ENCODE peak calls at places on chromosomes 3 and 15, in five cellular contexts. G, C, P, B and W are unnamed samples.

GRCh38 chr3:105538483-105538882 is 171.8 kb downstream of the ALCAM start:
- DNase-seq in P (no peak), G (no peak), B (no peak), C (no peak), W (no peak)

GRCh38 chr3:128127236-128127635 is 3.6 kb upstream of the RUVBL1 start:
- DNase-seq in P (no peak), B (no peak), G (no peak), C (no peak), W (no peak)

GRCh38 chr3:73192036-73192738 is 130.7 kb downstream of the EBLN2 start:
- DNase-seq in B (no peak), G (no peak), C (no peak), P (no peak), W (no peak)

GRCh38 chr3:32781211-32781968 is 36.4 kb upstream of the TRIM71 start:
- DNase-seq in B (peak; percentile 78), C (peak; percentile 77), P (peak; percentile 73), G (peak; percentile 85), W (peak; percentile 91)

GRCh38 chr15:68797589-68798377 is 22.9 kb downstream of the ANP32A start:
- DNase-seq in G (no peak), B (peak; percentile 55), P (peak; percentile 50), C (no peak), W (no peak)

GRCh38 chr3:55486857-55487375 is at the start of gene WNT5A:
- DNase-seq in C (peak; percentile 64), P (peak; percentile 67), G (peak; percentile 57), B (peak; percentile 53), W (no peak)

GRCh38 chr3:170355738-170356595 is 1.5 kb upstream of the SKIL start:
- DNase-seq in C (peak; percentile 69), B (peak; percentile 54), G (peak; percentile 66), P (peak; percentile 71), W (no peak)

GRCh38 chr15:43511012-43511885 is 6.2 kb upstream of the MAP1A start:
- DNase-seq in C (no peak), P (no peak), B (no peak), G (no peak), W (no peak)

GRCh38 chr3:7249493-7250076 is 388.7 kb downstream of the GRM7 start:
- DNase-seq in G (peak; percentile 1), P (no peak), C (peak; percentile 55), B (no peak), W (no peak)

GRCh38 chr3:34174740-34175139 is 376.3 kb downstream of the PDCD6IP start:
- DNase-seq in G (no peak), P (no peak), C (no peak), B (no peak), W (no peak)

GRCh38 chr3:54600441-54601204 is 327.2 kb downstream of the LRTM1 start:
- DNase-seq in P (no peak), C (no peak), G (no peak), B (no peak), W (no peak)

GRCh38 chr3:127744875-127745274 is 72.1 kb downstream of the ABTB1 start:
- DNase-seq in P (no peak), G (no peak), B (no peak), C (no peak), W (no peak)

GRCh38 chr15:22955544-22956085 is 24.6 kb downstream of the CYFIP1 start:
- DNase-seq in P (peak; percentile 60), G (no peak), C (no peak), B (no peak), W (no peak)

GRCh38 chr3:81740731-81741130 is 20.7 kb downstream of the GBE1 start:
- DNase-seq in P (no peak), G (no peak), B (no peak), C (no peak), W (no peak)

GRCh38 chr3:143436231-143436930 is 316.8 kb downstream of the CHST2 start:
- DNase-seq in P (no peak), G (peak; percentile 75), B (no peak), C (peak; percentile 25), W (no peak)

GRCh38 chr3:69388241-69388640 is 2.4 kb upstream of the FRMD4B start:
- DNase-seq in G (no peak), P (no peak), C (no peak), B (no peak), W (no peak)

GRCh38 chr3:69385723-69386483 is at the start of gene FRMD4B:
- DNase-seq in G (peak; percentile 17), P (peak; percentile 84), C (peak; percentile 24), B (peak; percentile 85), W (peak; percentile 91)

GRCh38 chr3:69384379-69384778 is 1.5 kb downstream of the FRMD4B start:
- DNase-seq in B (no peak), C (no peak), P (no peak), G (no peak), W (no peak)

GRCh38 chr3:69385033-69385722 is 710 bp downstream of the FRMD4B start:
- DNase-seq in P (no peak), G (no peak), C (no peak), B (no peak), W (no peak)

DNA sequence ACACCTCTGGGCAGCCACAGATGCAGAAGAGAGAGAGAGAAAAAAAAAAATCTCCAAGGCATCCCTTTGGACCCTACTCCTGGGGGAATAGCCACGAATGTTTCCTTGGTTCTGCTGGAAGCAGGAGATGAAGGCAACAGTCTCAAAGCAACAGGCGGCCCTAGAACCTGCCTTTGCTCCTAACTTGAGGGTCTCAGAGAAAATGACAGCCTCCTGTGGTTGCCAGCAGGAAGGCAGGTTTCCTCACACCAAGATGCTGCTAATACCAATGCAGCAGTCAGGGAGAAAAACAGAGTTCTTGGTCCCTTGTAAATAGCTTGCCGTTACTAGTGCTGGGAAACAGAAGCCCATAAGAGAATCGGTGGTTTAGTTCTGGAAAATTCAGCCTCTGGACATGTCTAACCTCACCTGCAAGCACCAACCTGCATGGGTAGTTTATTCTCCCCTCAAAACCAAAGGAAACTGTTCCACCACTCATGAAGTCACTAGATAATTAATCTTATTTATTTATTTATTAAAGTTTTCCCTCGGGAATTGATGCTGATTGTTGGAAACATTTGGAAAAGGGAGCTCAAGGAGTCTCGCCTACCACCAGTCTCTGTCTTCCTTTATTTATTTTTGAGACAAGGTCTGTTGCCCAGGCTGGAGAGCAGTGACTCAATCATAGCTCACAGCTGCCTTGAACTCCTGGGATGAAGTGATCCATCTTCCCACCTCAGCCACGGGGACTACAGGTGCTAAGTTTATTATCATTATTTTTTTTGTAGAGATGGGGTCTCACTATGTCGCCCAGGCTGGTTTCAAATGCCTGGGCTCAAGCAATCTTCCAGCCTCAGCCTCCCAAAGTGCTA is 872 bp upstream of the FRMD4B start:
- DNase-seq in C (no peak), P (no peak), B (no peak), G (no peak), W (no peak)
- TF ChIP-seq CTCF in C (no peak), P (no peak), B (no peak), G (no peak), W (no peak)

DNA sequence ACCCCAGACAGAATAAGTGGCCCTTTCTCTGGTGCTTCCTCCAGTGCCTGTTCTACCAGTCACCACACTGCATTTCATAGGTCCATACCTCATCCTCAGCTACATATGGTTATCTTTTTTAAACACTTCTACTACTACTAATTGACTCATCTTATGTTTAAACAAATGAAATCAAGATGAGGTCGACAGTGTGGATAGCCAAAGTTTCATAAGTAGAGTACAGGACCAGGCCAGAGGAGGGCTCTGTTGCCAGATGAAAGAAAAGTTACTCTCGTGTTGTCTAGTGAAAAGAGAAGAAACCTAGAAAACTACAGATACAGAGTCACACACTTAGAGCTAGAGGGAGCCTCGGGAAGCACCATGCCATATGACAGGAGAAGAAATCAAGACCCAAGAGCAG is 296.1 kb downstream of the VPS13C start:
- DNase-seq in G (peak; percentile 2), P (no peak), C (no peak), B (no peak), W (no peak)
- TF ChIP-seq CTCF in G (no peak), P (no peak), C (peak; percentile 9), B (no peak), W (no peak)

GRCh38 chr3:39144748-39145380 is 8.5 kb downstream of the CSRNP1 start:
- DNase-seq in C (no peak), G (no peak), P (peak; percentile 64), B (no peak), W (no peak)

GRCh38 chr3:39147711-39148115 is 5.7 kb downstream of the CSRNP1 start:
- DNase-seq in G (peak; percentile 72), B (no peak), P (no peak), C (peak; percentile 48), W (no peak)

GRCh38 chr3:39147374-39147709 is 6.0 kb downstream of the CSRNP1 start:
- DNase-seq in B (no peak), G (no peak), C (no peak), P (no peak), W (no peak)

GRCh38 chr3:39146611-39147373 is 6.6 kb downstream of the CSRNP1 start:
- DNase-seq in B (peak; percentile 65), P (peak; percentile 90), G (peak; percentile 98), C (peak; percentile 98), W (no peak)

GRCh38 chr3:39146083-39146501 is 7.3 kb downstream of the CSRNP1 start:
- DNase-seq in C (no peak), G (peak; percentile 68), B (no peak), P (peak; percentile 76), W (no peak)
- TF ChIP-seq CTCF in C (no peak), G (peak; percentile 28), B (peak; percentile 43), P (no peak), W (peak; percentile 27)

GRCh38 chr15:58611731-58612676 is 137.5 kb downstream of the ADAM10 start:
- DNase-seq in P (no peak), G (no peak), B (no peak), C (peak; percentile 8), W (no peak)
- TF ChIP-seq CTCF in P (no peak), G (no peak), B (no peak), C (no peak), W (no peak)

GRCh38 chr15:63381301-63382192 is at the start of gene CA12:
- DNase-seq in P (peak; percentile 51), B (peak; percentile 20), G (peak; percentile 63), C (peak; percentile 59), W (no peak)

GRCh38 chr15:63380828-63381282 is 791 bp downstream of the CA12 start:
- DNase-seq in G (peak; percentile 32), B (no peak), C (peak; percentile 58), P (no peak), W (no peak)

GRCh38 chr15:63385911-63386531 is 4.4 kb upstream of the CA12 start:
- DNase-seq in P (no peak), B (no peak), G (no peak), C (no peak), W (no peak)

GRCh38 chr15:63380151-63380827 is 1.4 kb downstream of the CA12 start:
- DNase-seq in P (no peak), C (no peak), B (no peak), G (no peak), W (no peak)

DNA sequence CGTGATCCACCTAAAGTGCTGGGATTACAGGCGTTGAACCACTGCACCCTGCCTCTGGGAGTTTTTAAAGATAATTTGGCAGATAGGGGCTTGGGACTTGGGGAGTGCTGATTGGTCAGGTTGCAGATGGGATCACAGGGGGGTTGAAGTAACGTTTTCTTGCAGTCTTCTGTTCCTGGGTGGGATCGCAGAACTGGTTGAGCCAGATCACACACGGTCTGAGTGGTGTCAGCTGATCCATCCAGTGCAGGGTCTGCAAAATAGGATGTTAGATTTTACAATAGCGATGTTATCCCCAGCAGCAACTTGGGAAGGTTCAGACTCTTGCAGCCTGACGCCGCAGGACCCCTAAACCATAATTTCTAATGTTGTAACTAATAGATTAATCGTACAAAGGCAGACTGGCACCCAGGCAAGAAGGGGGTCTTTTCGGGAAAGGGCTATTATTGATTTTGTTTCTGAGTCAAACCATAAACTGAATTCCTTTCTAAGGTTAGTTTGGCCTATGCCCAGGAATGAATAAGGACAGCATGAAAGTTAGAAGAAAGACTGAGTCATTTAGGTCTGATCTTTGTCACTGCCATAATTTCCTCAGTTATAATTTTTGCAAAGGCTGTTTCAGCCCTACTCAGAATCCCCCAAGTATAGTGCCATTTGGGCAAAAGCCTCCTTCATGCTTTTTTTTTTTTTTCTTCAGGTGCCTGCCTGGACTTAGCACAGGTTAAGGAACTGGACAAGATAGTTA is 1.5 kb upstream of the CA12 start:
- DNase-seq in G (peak; percentile 49), C (peak; percentile 43), P (no peak), B (no peak), W (no peak)
- TF ChIP-seq CTCF in G (no peak), C (no peak), P (no peak), B (no peak), W (no peak)